ENCODE peak calls at places on chromosomes 13 and 19, in five cellular contexts. H is A549, L is H1, S is IMR-90, K is SK-N-SH. Z is an unnamed sample. For H3K9me3, the result is how much of the 10 kb centered on the place peaks cover.

GRCh38 chr13:32316030-32316344 is 679 bp downstream of the BRCA2 start:
- DNase-seq in H (no peak), L (no peak), S (no peak), K (no peak), Z (no peak)

GRCh38 chr19:31659897-31660210 is 310.6 kb upstream of the TSHZ3 start:
- DNase-seq in H (no peak), L (no peak), S (peak), K (no peak), Z (no peak)

GRCh38 chr19:58497634-58498170 is 14.1 kb downstream of the SLC27A5 start:
- DNase-seq in H (no peak), L (no peak), S (no peak), K (no peak), Z (no peak)

GRCh38 chr13:95317037-95317989 is 16.1 kb upstream of the ABCC4 start:
- DNase-seq in H (no peak), L (no peak), S (no peak), K (no peak), Z (no peak)

GRCh38 chr19:16078759-16079707 is 2.7 kb downstream of the TPM4 start:
- DNase-seq in H (no peak), L (no peak), S (peak), K (peak), Z (peak)

GRCh38 chr13:105406551-105406950 is 1128.9 kb downstream of the EFNB2 start:
- DNase-seq in H (no peak), L (no peak), S (no peak), K (no peak), Z (no peak)

GRCh38 chr19:4103073-4103418 is 20.9 kb downstream of the MAP2K2 start:
- DNase-seq in H (no peak), L (no peak), S (no peak), K (no peak), Z (no peak)

GRCh38 chr13:30030141-30030750 is 179.8 kb upstream of the UBL3 start:
- DNase-seq in H (no peak), L (no peak), S (no peak), K (no peak), Z (no peak)

GRCh38 chr19:11168568-11168967 is 13.0 kb upstream of the SPC24 start:
- DNase-seq in H (peak), L (no peak), S (peak), K (no peak), Z (peak)

GRCh38 chr19:46634656-46635218 is 1.3 kb downstream of the GNG8 start:
- DNase-seq in H (no peak), L (no peak), S (no peak), K (no peak), Z (no peak)

GRCh38 chr13:40164137-40164536 is 502.3 kb downstream of the FOXO1 start:
- DNase-seq in H (peak), L (no peak), S (no peak), K (no peak), Z (no peak)

GRCh38 chr19:19098703-19099632 is 35.2 kb downstream of the SLC25A42 start:
- DNase-seq in H (no peak), L (no peak), S (no peak), K (no peak), Z (no peak)

GRCh38 chr13:109645831-109646230 is 140.6 kb downstream of the IRS2 start:
- DNase-seq in H (no peak), L (no peak), S (no peak), K (no peak), Z (no peak)

GRCh38 chr13:76635232-76636021 is 250.8 kb downstream of the KCTD12 start:
- DNase-seq in H (no peak), L (no peak), S (no peak), K (no peak), Z (no peak)

GRCh38 chr13:97448503-97449251 is 14.7 kb downstream of the RAP2A start:
- DNase-seq in H (no peak), L (no peak), S (no peak), K (no peak), Z (no peak)

GRCh38 chr19:33828266-33829075 is 31.8 kb downstream of the KCTD15 start:
- DNase-seq in H (no peak), L (no peak), S (no peak), K (no peak), Z (no peak)

GRCh38 chr19:33562636-33563035 is 41.0 kb upstream of the PEPD start:
- DNase-seq in H (no peak), L (no peak), S (no peak), K (no peak), Z (no peak)

GRCh38 chr13:28597641-28598040 is 61.3 kb upstream of the POMP start:
- DNase-seq in H (no peak), L (no peak), S (peak), K (no peak), Z (no peak)

GRCh38 chr13:99085139-99085845 is 107.4 kb upstream of the DOCK9 start:
- DNase-seq in H (no peak), L (peak), S (no peak), K (no peak), Z (no peak)

GRCh38 chr19:17555929-17556813 is 722 bp downstream of the COLGALT1 start:
- DNase-seq in H (no peak), L (peak), S (peak), K (peak), Z (no peak)

GRCh38 chr19:53357821-53358581 is 7.5 kb upstream of the ZNF525 start:
- DNase-seq in H (no peak), L (peak), S (no peak), K (peak), Z (no peak)

DNA sequence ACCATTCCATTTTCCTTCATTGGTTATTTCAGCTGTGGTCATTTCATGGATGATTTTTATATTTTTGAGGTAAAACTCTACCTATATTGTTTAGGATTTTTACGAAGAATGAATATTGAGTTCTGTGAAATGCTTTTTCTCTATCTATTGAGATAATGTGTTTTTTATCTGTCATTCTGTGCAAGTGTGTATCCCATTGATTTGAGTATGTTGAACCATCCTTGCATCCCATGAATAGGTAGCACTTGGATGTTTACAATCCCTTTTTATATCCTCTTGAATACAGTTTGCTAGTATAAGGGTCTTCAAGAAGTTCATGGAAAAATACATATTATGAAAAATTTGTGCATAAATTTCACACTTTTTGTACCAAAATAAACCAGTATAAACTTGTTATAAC is 9.8 kb upstream of the ZNF525 start:
- DNase-seq in H (no peak), L (no peak), S (no peak), K (no peak), Z (no peak)
- H3K9me3 ChIP-seq in H (half or more), L (half or more), S (half or more), K (under half), Z (under half)

DNA sequence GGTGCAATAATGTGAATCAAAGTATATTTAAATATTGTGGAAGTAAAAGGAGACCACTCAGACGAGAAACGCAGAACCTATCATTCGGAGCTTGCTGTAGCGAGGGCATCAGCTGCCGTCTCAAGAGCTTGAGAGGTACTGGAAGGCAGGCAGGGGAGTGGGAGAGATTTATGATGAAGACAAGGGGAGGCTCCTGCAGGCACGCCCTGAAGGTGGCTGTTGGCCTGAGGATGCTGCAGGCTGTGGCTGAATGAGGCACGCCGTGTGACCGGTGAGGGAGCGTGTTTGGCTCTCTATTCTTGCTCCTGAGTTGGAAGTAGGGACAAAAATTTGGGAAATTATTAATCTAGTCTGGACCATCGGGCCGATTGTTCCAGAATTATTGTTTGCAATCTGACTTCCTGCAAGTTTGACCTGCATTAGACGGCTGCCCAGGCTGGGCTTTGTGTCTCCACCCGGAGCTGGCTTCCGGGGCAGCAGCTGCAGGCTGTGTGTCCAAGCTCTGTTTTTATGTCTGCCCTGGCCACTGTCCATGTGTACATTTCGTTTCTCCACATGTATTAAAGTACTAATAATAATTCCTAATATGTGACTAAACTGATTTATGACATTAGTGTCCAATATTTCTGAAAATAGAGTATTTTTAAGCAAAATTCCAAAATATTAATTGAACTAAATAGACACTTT is 91.1 kb upstream of the ANKRD10 start:
- DNase-seq in H (no peak), L (no peak), S (peak), K (no peak), Z (no peak)
- TF ChIP-seq RAD21 in H (no peak), L (no peak), S (no peak), K (no peak), Z (peak)

GRCh38 chr19:21593934-21594844 is 88.8 kb downstream of the ZNF429 start:
- DNase-seq in H (no peak), L (no peak), S (no peak), K (no peak), Z (no peak)
- H3K9me3 ChIP-seq in H (under half), L (under half), S (under half), K (under half), Z (half or more)

GRCh38 chr19:29680447-29680846 is 15.2 kb downstream of the PLEKHF1 start:
- DNase-seq in H (no peak), L (no peak), S (no peak), K (no peak), Z (no peak)
- TF ChIP-seq RAD21 in H (no peak), L (no peak), S (no peak), K (no peak), Z (no peak)

GRCh38 chr13:49023441-49023840 is 47.7 kb downstream of the FNDC3A start:
- DNase-seq in H (no peak), L (no peak), S (peak), K (no peak), Z (peak)
- H3K9me3 ChIP-seq in H (under half), L (under half), S (under half), K (under half), Z (under half)

GRCh38 chr19:6580313-6580712 is 10.6 kb downstream of the CD70 start:
- DNase-seq in H (peak), L (no peak), S (peak), K (no peak), Z (peak)
- TF ChIP-seq RAD21 in H (no peak), L (no peak), S (no peak), K (no peak), Z (no peak)

DNA sequence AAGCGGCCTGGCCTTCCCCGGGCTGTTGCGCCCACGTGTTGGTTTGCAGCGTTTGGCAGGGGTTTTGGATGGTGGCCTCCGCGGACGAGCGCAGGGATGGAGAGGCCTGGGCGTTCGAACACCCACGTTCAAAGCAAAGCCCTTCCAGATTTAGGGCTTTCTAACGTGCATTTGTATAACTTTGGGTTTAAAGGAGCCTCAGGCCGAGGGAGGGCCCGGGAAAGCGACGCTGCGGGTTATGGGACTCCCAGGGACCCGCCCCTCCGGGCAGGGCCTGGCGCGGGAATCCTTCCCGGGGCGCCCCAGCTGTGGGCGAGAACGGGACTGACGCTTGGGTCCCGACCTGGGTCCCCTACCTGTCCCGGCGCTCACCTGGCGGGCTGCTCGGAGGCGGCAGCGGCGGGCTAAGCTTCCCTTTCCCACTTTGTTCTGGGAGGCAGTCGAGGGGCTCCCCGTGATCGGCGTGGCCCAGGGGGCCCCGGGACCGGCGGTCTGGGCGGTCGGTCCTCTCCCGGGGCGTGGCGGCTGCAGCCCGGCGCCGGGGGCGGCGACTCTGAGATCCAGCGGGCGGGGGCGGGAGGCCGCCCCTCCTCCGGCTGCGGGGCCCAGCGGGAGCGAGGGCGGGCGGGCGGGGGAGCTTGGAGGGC is at the start of gene FBXO17:
- DNase-seq in H (peak), L (peak), S (peak), K (peak), Z (no peak)
- H3K9me3 ChIP-seq in H (under half), L (under half), S (under half), K (under half), Z (under half)

GRCh38 chr19:40165362-40165937 is 25.8 kb upstream of the MAP3K10 start:
- DNase-seq in H (no peak), L (peak), S (no peak), K (peak), Z (peak)

GRCh38 chr19:40159744-40160143 is 31.5 kb upstream of the MAP3K10 start:
- DNase-seq in H (no peak), L (no peak), S (no peak), K (no peak), Z (no peak)

GRCh38 chr19:40162104-40162503 is 29.1 kb upstream of the MAP3K10 start:
- DNase-seq in H (no peak), L (no peak), S (no peak), K (no peak), Z (no peak)

DNA sequence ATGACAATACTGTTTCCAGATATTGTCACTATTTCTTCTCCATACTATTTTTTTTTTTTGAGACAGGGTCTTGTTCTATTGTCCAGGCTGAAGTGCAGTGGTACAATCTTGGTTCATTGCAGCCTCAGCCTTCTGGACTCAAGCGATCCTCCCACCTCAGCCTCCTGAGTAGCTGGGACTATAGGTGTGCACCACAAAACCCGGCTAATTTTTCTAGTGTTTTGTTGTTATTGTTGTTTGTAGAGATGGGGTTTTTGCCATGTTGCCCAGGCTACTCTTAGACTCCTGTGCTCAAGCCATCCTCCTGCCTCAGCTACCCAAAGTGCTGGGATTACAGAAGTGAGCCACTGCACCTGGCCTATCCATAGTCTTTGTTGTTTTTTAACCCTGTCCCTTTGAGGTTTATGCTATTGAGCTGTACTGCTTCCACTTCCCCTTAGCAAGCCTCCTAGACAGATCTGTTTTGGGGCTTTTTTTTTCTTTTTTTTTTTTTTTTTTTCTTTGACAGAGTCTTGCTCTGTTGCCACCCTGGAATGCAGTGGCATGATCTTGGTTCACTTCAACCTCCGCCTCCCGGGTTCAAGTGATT is 27.6 kb upstream of the MAP3K10 start:
- DNase-seq in H (no peak), L (no peak), S (no peak), K (no peak), Z (no peak)
- TF ChIP-seq RAD21 in H (no peak), L (no peak), S (no peak), K (no peak), Z (no peak)

GRCh38 chr13:56501750-56502149 is 639.0 kb upstream of the PRR20A start:
- DNase-seq in H (no peak), L (no peak), S (no peak), K (no peak), Z (no peak)
- H3K9me3 ChIP-seq in H (under half), L (under half), S (under half), K (under half), Z (under half)

GRCh38 chr13:92315265-92315664 is 911.3 kb upstream of the GPC6 start:
- DNase-seq in H (no peak), L (no peak), S (no peak), K (no peak), Z (no peak)
- TF ChIP-seq RAD21 in H (no peak), L (no peak), S (no peak), K (no peak), Z (no peak)

Z was measured in HCT116.